ENCODE peak calls at places on chromosome 14, in eight cellular contexts. N, Q, Z, P, U, X, B and I are unnamed samples.

GRCh38 chr14:104385189-104386135 is 194.1 kb upstream of the C14orf180 start:
- DNase-seq in N (no peak), Q (no peak), Z (no peak), P (no peak), U (no peak), X (peak), B (peak), I (no peak)

GRCh38 chr14:97411938-97412612 is 614.9 kb downstream of the VRK1 start:
- DNase-seq in N (no peak), Q (peak), Z (no peak), P (no peak), U (no peak), X (no peak), B (no peak), I (no peak)

GRCh38 chr14:34461334-34462131 is 507 bp downstream of the SPTSSA start:
- DNase-seq in N (peak), Q (peak), Z (peak), P (peak), U (peak), X (peak), B (peak), I (peak)

GRCh38 chr14:22545842-22546721 is 42.9 kb downstream of the DAD1 start:
- DNase-seq in N (peak), Q (no peak), Z (no peak), P (no peak), U (no peak), X (peak), B (no peak), I (peak)

GRCh38 chr14:30985796-30986195 is 39.7 kb upstream of the AP4S1 start:
- DNase-seq in N (no peak), Q (no peak), Z (no peak), P (no peak), U (no peak), X (no peak), B (no peak), I (no peak)

GRCh38 chr14:55191101-55191880 is at the start of gene DLGAP5:
- DNase-seq in N (peak), Q (peak), Z (peak), P (peak), U (peak), X (peak), B (peak), I (peak)

GRCh38 chr14:62253931-62254330 is 491.7 kb downstream of the SNAPC1 start:
- DNase-seq in N (no peak), Q (no peak), Z (no peak), P (no peak), U (no peak), X (no peak), B (no peak), I (no peak)

GRCh38 chr14:63840981-63841380 is 11.8 kb upstream of the SYNE2 start:
- DNase-seq in N (no peak), Q (no peak), Z (no peak), P (peak), U (no peak), X (no peak), B (peak), I (no peak)

GRCh38 chr14:24395609-24396580 is 2.9 kb upstream of the NYNRIN start:
- DNase-seq in N (no peak), Q (no peak), Z (no peak), P (no peak), U (no peak), X (no peak), B (no peak), I (no peak)

GRCh38 chr14:87179936-87180335 is 813.0 kb downstream of the GALC start:
- DNase-seq in N (no peak), Q (no peak), Z (no peak), P (no peak), U (no peak), X (no peak), B (no peak), I (no peak)

GRCh38 chr14:87184180-87184579 is 808.8 kb downstream of the GALC start:
- DNase-seq in N (no peak), Q (no peak), Z (no peak), P (no peak), U (no peak), X (no peak), B (no peak), I (no peak)

GRCh38 chr14:87175175-87175574 is 817.8 kb downstream of the GALC start:
- DNase-seq in N (no peak), Q (no peak), Z (no peak), P (no peak), U (no peak), X (no peak), B (no peak), I (no peak)

GRCh38 chr14:87181288-87181687 is 811.7 kb downstream of the GALC start:
- DNase-seq in N (no peak), Q (no peak), Z (no peak), P (no peak), U (no peak), X (no peak), B (no peak), I (no peak)

GRCh38 chr14:87178277-87178676 is 814.7 kb downstream of the GALC start:
- DNase-seq in N (no peak), Q (no peak), Z (no peak), P (no peak), U (no peak), X (no peak), B (no peak), I (no peak)
- H3K27ac ChIP-seq in N (no peak), Q (no peak), Z (no peak), P (no peak), U (no peak), X (no peak), B (no peak), I (no peak)

DNA sequence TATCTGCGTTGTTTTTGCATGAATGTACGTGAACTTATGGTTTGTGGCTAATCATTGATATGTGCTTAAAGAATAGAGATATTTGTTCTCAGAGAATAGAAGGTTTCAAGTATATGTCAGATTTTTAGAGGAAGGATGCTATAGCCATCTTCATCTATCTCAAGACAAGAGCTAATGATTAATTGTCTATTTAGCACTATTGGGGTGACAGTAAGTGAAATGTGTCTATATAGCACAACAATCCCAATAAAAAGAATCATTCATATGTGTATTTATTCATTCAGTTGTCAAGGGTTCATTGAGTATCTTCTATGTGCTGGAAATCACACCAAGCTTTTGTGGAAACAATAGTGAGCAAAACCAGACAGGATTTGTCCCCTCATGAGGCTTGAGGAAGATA is 299.5 kb upstream of the NPAS3 start:
- DNase-seq in N (no peak), Q (no peak), Z (no peak), P (no peak), U (no peak), X (no peak), B (no peak), I (no peak)
- H3K27ac ChIP-seq in N (no peak), Q (no peak), Z (no peak), P (no peak), U (no peak), X (no peak), B (no peak), I (no peak)

GRCh38 chr14:58566979-58567378 is 70.8 kb upstream of the DACT1 start:
- DNase-seq in N (no peak), Q (no peak), Z (no peak), P (no peak), U (no peak), X (no peak), B (no peak), I (no peak)

GRCh38 chr14:58571256-58571655 is 66.5 kb upstream of the DACT1 start:
- DNase-seq in N (no peak), Q (no peak), Z (no peak), P (no peak), U (no peak), X (no peak), B (no peak), I (no peak)

GRCh38 chr14:58560208-58560607 is 77.6 kb upstream of the DACT1 start:
- DNase-seq in N (no peak), Q (no peak), Z (no peak), P (no peak), U (no peak), X (no peak), B (no peak), I (no peak)

GRCh38 chr14:58563981-58564380 is 73.8 kb upstream of the DACT1 start:
- DNase-seq in N (no peak), Q (no peak), Z (no peak), P (no peak), U (no peak), X (no peak), B (no peak), I (no peak)

DNA sequence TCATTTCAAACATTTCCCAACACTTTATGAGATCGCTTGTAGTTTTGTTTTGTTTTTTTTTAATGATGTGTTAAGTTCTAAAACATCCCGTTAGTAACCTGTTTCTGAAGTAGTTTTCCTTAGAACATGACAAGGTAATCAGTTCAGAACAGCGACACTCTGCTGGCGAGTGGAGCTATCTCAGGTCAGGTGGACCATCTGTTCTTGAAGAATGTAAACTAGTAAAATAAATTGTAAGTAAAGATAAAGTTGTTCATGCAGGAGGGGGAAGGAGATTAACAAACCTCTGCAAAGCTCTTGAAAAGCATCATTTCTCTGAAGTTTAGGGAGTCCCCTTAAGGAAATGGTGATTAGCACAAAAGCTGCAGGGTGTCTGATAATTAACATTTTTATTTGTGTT is 71.9 kb upstream of the DACT1 start:
- DNase-seq in N (no peak), Q (no peak), Z (no peak), P (no peak), U (no peak), X (no peak), B (no peak), I (no peak)
- H3K27ac ChIP-seq in N (no peak), Q (no peak), Z (no peak), P (no peak), U (no peak), X (no peak), B (no peak), I (no peak)

GRCh38 chr14:59013672-59014298 is 174.7 kb upstream of the DAAM1 start:
- DNase-seq in N (no peak), Q (no peak), Z (no peak), P (no peak), U (no peak), X (no peak), B (no peak), I (no peak)
- H3K27ac ChIP-seq in N (no peak), Q (no peak), Z (no peak), P (no peak), U (no peak), X (no peak), B (no peak), I (no peak)

GRCh38 chr14:93970967-93971634 is 5.3 kb downstream of the ASB2 start:
- DNase-seq in N (no peak), Q (no peak), Z (no peak), P (no peak), U (no peak), X (no peak), B (no peak), I (peak)
- H3K27ac ChIP-seq in N (no peak), Q (no peak), Z (no peak), P (no peak), U (peak), X (no peak), B (peak), I (peak)